ENCODE peak calls at places on chromosomes 6 and 20, in four cellular contexts. J is GM12878, X is H1, D is HepG2. Q is an unnamed sample.
A peak's percentile ranks its signal among the peaks of the same experiment; 100 is the strongest.

GRCh38 chr6:49384913-49385312 is 78.1 kb downstream of the MMUT start:
- DNase-seq in J (no peak), X (no peak), D (no peak), Q (no peak)

GRCh38 chr6:55176958-55177357 is 2.6 kb downstream of the HCRTR2 start:
- DNase-seq in J (no peak), X (no peak), D (no peak), Q (no peak)

GRCh38 chr20:19015326-19015725 is 197.1 kb upstream of the SLC24A3 start:
- DNase-seq in J (no peak), X (no peak), D (no peak), Q (no peak)

GRCh38 chr20:32339116-32339515 is 19.0 kb upstream of the ASXL1 start:
- DNase-seq in J (no peak), X (no peak), D (no peak), Q (no peak)

GRCh38 chr6:140779991-140780596 is 1352.6 kb upstream of the GJE1 start:
- DNase-seq in J (no peak), X (no peak), D (no peak), Q (no peak)

GRCh38 chr20:57658447-57659130 is 38.4 kb upstream of the ZBP1 start:
- DNase-seq in J (no peak), X (no peak), D (no peak), Q (no peak)

GRCh38 chr6:127554435-127555006 is 22.5 kb upstream of the C6orf58 start:
- DNase-seq in J (no peak), X (no peak), D (peak; percentile 46), Q (peak; percentile 49)

GRCh38 chr6:97068211-97068610 is 143.7 kb downstream of the KLHL32 start:
- DNase-seq in J (no peak), X (no peak), D (peak; percentile 3), Q (no peak)

GRCh38 chr6:152993847-152994246 is 8.7 kb downstream of the MTRF1L start:
- DNase-seq in J (no peak), X (no peak), D (no peak), Q (no peak)

GRCh38 chr20:57066126-57066900 is 200.1 kb downstream of the BMP7 start:
- DNase-seq in J (no peak), X (no peak), D (no peak), Q (no peak)

GRCh38 chr6:2235782-2236495 is 9.5 kb downstream of the GMDS start:
- DNase-seq in J (no peak), X (no peak), D (no peak), Q (no peak)

GRCh38 chr6:79762370-79762769 is 131.2 kb downstream of the SH3BGRL2 start:
- DNase-seq in J (no peak), X (no peak), D (no peak), Q (peak; percentile 23)

GRCh38 chr6:112018619-112019416 is 35.1 kb upstream of the CCN6 start:
- DNase-seq in J (no peak), X (no peak), D (peak; percentile 87), Q (peak; percentile 55)

GRCh38 chr20:8473459-8473858 is 341.4 kb downstream of the PLCB1 start:
- DNase-seq in J (no peak), X (no peak), D (no peak), Q (peak; percentile 8)

GRCh38 chr6:3849681-3850450 is 693 bp downstream of the FAM50B start:
- DNase-seq in J (no peak), X (no peak), D (no peak), Q (no peak)

GRCh38 chr20:4546342-4546741 is 175.4 kb upstream of the PRND start:
- DNase-seq in J (no peak), X (peak; percentile 19), D (no peak), Q (no peak)

GRCh38 chr6:167407239-167408064 is 82.6 kb downstream of the TTLL2 start:
- DNase-seq in J (no peak), X (no peak), D (peak; percentile 32), Q (no peak)

GRCh38 chr6:146224449-146224848 is 195.6 kb downstream of the GRM1 start:
- DNase-seq in J (no peak), X (no peak), D (no peak), Q (no peak)

GRCh38 chr6:167420858-167421766 is 96.2 kb downstream of the TTLL2 start:
- DNase-seq in J (no peak), X (no peak), D (peak; percentile 84), Q (no peak)

GRCh38 chr6:108839068-108839467 is 9.2 kb upstream of the ARMC2 start:
- DNase-seq in J (no peak), X (no peak), D (no peak), Q (no peak)

GRCh38 chr6:122400467-122401089 is 1.1 kb downstream of the HSF2 start:
- DNase-seq in J (no peak), X (no peak), D (no peak), Q (no peak)

GRCh38 chr6:35425284-35425683 is 26.9 kb upstream of the FANCE start:
- DNase-seq in J (no peak), X (no peak), D (no peak), Q (no peak)

GRCh38 chr6:149834513-149835481 is 29.4 kb downstream of the LRP11 start:
- DNase-seq in J (no peak), X (no peak), D (peak; percentile 64), Q (peak; percentile 69)

GRCh38 chr6:167495506-167496391 is 170.9 kb downstream of the TTLL2 start:
- DNase-seq in J (no peak), X (no peak), D (no peak), Q (no peak)

GRCh38 chr20:37714973-37715657 is 21.3 kb downstream of the CTNNBL1 start:
- DNase-seq in J (no peak), X (no peak), D (no peak), Q (no peak)

GRCh38 chr20:19249515-19249914 is 37.1 kb downstream of the SLC24A3 start:
- DNase-seq in J (no peak), X (no peak), D (no peak), Q (no peak)

GRCh38 chr20:40393161-40393560 is 295.9 kb downstream of the MAFB start:
- DNase-seq in J (no peak), X (no peak), D (no peak), Q (no peak)

DNA sequence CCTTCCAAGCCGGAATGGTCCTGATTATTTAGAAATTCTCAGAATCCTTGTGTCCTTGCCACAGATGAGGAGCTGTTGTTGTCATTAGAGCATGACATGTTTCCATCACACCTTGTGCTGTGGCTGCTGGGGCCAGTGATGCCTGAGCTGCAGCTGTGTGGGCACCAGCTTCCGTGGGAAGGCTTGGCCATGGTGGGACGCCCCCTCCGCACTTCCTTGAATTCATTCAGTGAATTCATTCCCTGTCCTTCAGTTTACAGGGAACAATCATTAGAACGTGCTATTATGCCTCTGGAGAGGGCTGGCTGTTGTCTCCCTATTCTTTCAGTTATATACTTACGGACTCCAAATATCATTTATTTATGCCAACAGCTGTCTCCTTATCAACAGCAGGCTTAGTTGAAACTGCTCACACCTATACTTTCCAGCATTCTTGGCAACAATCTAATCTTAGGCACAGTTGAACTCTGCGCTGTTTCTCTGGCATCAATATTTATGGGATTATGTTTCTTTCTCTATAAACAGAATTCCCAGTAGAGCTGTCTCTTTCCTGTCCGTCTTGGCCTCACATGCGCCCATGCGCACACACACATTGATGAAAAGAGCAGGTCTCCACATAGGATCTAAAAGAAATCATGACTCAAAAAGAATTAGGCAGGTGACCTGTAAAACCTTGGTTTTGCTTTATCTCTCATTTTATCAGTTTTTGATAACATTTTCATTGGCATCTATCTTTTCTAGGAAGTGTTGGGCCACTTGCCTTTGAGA is 8.9 kb downstream of the ADGRF1 start:
- DNase-seq in J (no peak), X (no peak), D (no peak), Q (no peak)
- TF ChIP-seq SUZ12 in J (no peak), X (no peak), D (no peak), Q (no peak)

DNA sequence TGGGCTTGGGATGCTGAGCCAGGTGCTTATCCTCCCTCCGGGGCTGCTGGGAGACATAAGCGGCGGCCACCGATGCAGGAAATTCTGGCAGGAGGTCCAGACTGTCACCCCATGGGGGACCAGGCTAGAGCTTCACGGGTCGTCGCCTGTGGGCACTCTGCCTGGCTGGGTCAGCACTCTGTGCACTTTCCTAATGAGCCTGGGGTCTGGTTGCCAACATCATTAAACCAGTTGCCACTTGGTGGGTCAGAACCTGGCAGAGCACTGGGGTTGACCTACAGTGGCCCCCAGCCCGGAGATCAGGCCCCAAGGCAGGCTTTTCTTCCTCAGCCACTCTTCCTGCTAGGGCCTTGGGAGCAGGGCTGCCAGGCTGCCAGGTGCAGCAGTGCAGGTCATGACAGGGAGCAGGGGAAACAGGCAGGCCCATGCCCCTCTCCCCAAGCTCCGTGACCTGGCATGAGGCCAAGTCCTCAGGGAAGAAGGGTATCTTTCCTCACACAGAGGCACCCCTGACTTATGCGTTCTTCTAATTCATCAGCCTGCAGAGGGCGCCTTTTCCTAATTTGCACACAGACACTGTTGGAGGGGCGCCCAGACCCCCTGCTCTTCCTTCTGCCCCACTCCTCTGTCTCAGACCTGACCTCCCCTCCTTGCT is 154.5 kb upstream of the MLN start:
- DNase-seq in J (no peak), X (no peak), D (peak; percentile 13), Q (no peak)
- TF ChIP-seq SUZ12 in J (no peak), X (no peak), D (no peak), Q (no peak)

GRCh38 chr6:166354143-166354542 is 11.8 kb upstream of the SFT2D1 start:
- DNase-seq in J (no peak), X (no peak), D (no peak), Q (no peak)

GRCh38 chr6:166353507-166353906 is 11.2 kb upstream of the SFT2D1 start:
- DNase-seq in J (no peak), X (no peak), D (no peak), Q (no peak)

GRCh38 chr6:166348305-166348949 is 6.1 kb upstream of the SFT2D1 start:
- DNase-seq in J (no peak), X (no peak), D (peak; percentile 70), Q (no peak)

GRCh38 chr6:166354965-166355364 is 12.6 kb upstream of the SFT2D1 start:
- DNase-seq in J (no peak), X (no peak), D (no peak), Q (no peak)

DNA sequence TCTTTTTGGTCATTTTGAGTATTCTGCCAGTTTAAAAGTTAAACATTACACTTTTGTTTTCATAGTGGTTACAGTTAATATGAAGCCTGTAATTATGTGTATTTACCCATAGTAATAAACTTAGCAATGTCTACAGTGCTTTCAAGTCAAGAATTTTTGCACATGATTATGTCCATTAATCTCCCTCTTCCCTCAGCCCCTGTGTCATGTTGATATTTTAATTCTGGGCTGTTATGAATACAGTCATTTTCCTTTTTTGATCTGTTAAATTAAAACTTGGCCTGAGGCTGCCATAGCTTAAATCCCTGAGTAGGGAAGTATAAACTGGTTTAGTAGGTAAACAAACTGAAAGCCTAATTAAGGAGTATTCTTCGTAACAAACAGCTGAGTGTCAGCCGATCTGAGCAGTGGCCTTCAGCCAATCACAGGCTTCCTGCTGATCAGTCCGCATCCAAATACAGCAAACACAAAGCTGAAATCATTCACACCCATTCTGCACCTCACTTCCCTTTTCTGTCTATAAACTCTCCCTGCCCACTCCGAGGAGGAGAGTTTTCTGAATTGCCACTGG is 9.5 kb upstream of the SFT2D1 start:
- DNase-seq in J (peak; percentile 75), X (no peak), D (peak; percentile 21), Q (no peak)
- TF ChIP-seq SUZ12 in J (no peak), X (no peak), D (no peak), Q (no peak)

GRCh38 chr6:104829183-104829958 is 30.3 kb downstream of the HACE1 start:
- DNase-seq in J (no peak), X (no peak), D (no peak), Q (no peak)
- TF ChIP-seq SUZ12 in J (no peak), X (no peak), D (no peak), Q (no peak)

DNA sequence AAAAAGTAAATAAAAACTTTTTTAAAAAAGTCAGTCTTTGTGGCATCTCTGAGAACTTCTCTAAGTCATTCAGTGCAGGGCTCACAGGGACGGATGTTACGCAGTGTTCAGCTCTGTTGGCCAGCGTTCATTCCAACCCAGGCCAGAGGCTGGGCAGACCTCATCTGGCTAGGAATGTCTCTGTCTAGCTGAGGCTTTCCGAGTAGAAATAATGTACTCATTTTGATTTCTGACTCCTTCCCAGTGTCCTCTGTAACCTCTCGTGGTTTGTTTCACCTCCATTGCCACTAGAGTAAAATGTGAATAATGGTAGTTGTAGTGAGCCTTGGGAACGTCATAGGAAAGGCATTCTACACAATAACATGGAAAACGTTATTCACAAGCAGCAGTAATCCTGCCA is 135.1 kb downstream of the TMEM242 start:
- DNase-seq in J (no peak), X (no peak), D (no peak), Q (no peak)
- TF ChIP-seq SUZ12 in J (no peak), X (no peak), D (no peak), Q (no peak)

Q was measured in HEK293T.